ENCODE peak calls at places on chromosome 21, in five cellular contexts. One of them, this sample, is unnamed. For H3K4me1, the result is how much of the 10 kb centered on the place peaks cover.

GRCh38 chr21:15928686-15929085 is 198.9 kb downstream of the USP25 start:
- DNase-seq in PC-3: no peak
- DNase-seq in heart right ventricle: no peak
- DNase-seq in CD8-positive, alpha-beta T cell: no peak
- DNase-seq in small intestine: no peak
- DNase-seq in this sample: no peak

GRCh38 chr21:19031956-19032355 is 628.4 kb upstream of the TMPRSS15 start:
- DNase-seq in PC-3: no peak
- DNase-seq in heart right ventricle: no peak
- DNase-seq in CD8-positive, alpha-beta T cell: no peak
- DNase-seq in small intestine: no peak
- DNase-seq in this sample: no peak

GRCh38 chr21:36883532-36884486 is 82.7 kb downstream of the HLCS start:
- DNase-seq in PC-3: peak
- DNase-seq in heart right ventricle: no peak
- DNase-seq in CD8-positive, alpha-beta T cell: no peak
- DNase-seq in small intestine: no peak
- DNase-seq in this sample: no peak

GRCh38 chr21:38377165-38378093 is 120.6 kb downstream of the KCNJ15 start:
- DNase-seq in PC-3: peak
- DNase-seq in heart right ventricle: no peak
- DNase-seq in CD8-positive, alpha-beta T cell: no peak
- DNase-seq in small intestine: no peak
- DNase-seq in this sample: no peak

GRCh38 chr21:29499734-29500343 is 201.1 kb downstream of the BACH1 start:
- DNase-seq in PC-3: peak
- DNase-seq in heart right ventricle: no peak
- DNase-seq in CD8-positive, alpha-beta T cell: no peak
- DNase-seq in small intestine: no peak
- DNase-seq in this sample: peak

GRCh38 chr21:28704746-28705145 is 287.9 kb downstream of the LTN1 start:
- DNase-seq in PC-3: no peak
- DNase-seq in heart right ventricle: peak
- DNase-seq in CD8-positive, alpha-beta T cell: no peak
- DNase-seq in small intestine: no peak
- DNase-seq in this sample: no peak

GRCh38 chr21:16322423-16322822 is 592.6 kb downstream of the USP25 start:
- DNase-seq in PC-3: no peak
- DNase-seq in heart right ventricle: no peak
- DNase-seq in CD8-positive, alpha-beta T cell: no peak
- DNase-seq in small intestine: no peak
- DNase-seq in this sample: no peak

GRCh38 chr21:31326478-31327247 is 17.4 kb downstream of the TIAM1 start:
- DNase-seq in PC-3: no peak
- DNase-seq in heart right ventricle: no peak
- DNase-seq in CD8-positive, alpha-beta T cell: peak
- DNase-seq in small intestine: no peak
- DNase-seq in this sample: no peak

GRCh38 chr21:36171741-36172331 is 15.2 kb downstream of the DOP1B start:
- DNase-seq in PC-3: no peak
- DNase-seq in heart right ventricle: peak
- DNase-seq in CD8-positive, alpha-beta T cell: no peak
- DNase-seq in small intestine: no peak
- DNase-seq in this sample: no peak

GRCh38 chr21:27058673-27059365 is 91.9 kb upstream of the ADAMTS5 start:
- DNase-seq in PC-3: no peak
- DNase-seq in heart right ventricle: no peak
- DNase-seq in CD8-positive, alpha-beta T cell: no peak
- DNase-seq in small intestine: no peak
- DNase-seq in this sample: no peak

GRCh38 chr21:29775462-29775861 is 164.3 kb downstream of the GRIK1 start:
- DNase-seq in PC-3: no peak
- DNase-seq in heart right ventricle: no peak
- DNase-seq in CD8-positive, alpha-beta T cell: no peak
- DNase-seq in small intestine: no peak
- DNase-seq in this sample: no peak

GRCh38 chr21:35925497-35925896 is 134.8 kb downstream of the SETD4 start:
- DNase-seq in PC-3: peak
- DNase-seq in heart right ventricle: no peak
- DNase-seq in CD8-positive, alpha-beta T cell: no peak
- DNase-seq in small intestine: peak
- DNase-seq in this sample: no peak

GRCh38 chr21:45892156-45892919 is 89.2 kb upstream of the COL6A1 start:
- DNase-seq in PC-3: no peak
- DNase-seq in heart right ventricle: no peak
- DNase-seq in CD8-positive, alpha-beta T cell: no peak
- DNase-seq in small intestine: no peak
- DNase-seq in this sample: no peak
- H3K4me3 ChIP-seq in PC-3: no peak
- H3K4me3 ChIP-seq in heart right ventricle: no peak
- H3K4me3 ChIP-seq in CD8-positive, alpha-beta T cell: peak
- H3K4me3 ChIP-seq in small intestine: no peak
- H3K4me3 ChIP-seq in this sample: no peak

DNA sequence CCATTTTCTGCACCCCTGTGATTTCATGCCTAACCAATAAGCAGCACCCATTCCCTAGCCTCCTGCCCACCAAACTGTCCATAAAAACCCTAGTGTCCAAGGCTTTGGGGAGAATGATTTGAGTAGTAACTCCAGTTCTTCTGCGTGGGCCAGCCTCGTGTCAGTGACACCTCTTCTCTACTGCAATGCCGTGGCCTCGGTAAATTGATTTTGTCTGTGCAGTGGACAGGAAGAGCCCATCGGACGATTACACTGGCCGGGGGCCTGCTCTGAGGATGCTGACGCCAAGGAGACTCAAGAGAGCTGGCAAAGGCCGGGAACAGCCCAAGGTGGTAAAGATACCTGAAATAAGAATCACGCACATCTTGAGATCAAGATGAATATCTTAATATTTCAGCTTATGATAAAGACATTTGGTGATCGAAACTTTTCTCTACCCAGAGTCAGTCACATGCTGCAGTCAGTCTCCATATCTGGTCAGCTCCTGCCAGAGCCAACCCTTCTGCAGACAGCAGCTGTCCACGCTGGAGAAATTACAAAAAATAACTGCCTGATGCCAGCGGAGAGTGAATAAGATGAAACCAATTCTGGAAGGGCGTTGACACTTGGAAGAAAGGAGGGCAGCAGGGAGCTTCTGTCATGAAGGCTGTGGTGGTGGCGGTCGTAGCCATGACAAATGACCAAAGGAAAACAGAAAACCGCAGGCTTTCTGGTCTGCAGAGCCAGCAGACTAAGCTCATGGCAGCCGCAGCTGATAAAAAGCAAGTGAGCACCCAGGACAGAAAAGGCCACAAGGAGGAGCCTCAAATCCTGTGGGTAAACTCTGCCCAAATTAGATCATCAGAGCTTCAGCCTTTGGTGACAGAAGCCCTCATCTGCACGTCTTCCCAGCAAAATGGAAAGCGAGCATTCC is 29.1 kb downstream of the RSPH1 start:
- DNase-seq in PC-3: peak
- DNase-seq in heart right ventricle: no peak
- DNase-seq in CD8-positive, alpha-beta T cell: no peak
- DNase-seq in small intestine: peak
- DNase-seq in this sample: no peak
- H3K27ac ChIP-seq in PC-3: peak
- H3K27ac ChIP-seq in heart right ventricle: no peak
- H3K27ac ChIP-seq in CD8-positive, alpha-beta T cell: no peak
- H3K27ac ChIP-seq in small intestine: no peak
- H3K27ac ChIP-seq in this sample: no peak

GRCh38 chr21:32539378-32539777 is 45.9 kb downstream of the TCP10L start:
- DNase-seq in PC-3: no peak
- DNase-seq in heart right ventricle: no peak
- DNase-seq in CD8-positive, alpha-beta T cell: no peak
- DNase-seq in small intestine: no peak
- DNase-seq in this sample: no peak
- H3K4me1 ChIP-seq in PC-3: under half
- H3K4me1 ChIP-seq in heart right ventricle: under half
- H3K4me1 ChIP-seq in CD8-positive, alpha-beta T cell: under half
- H3K4me1 ChIP-seq in small intestine: under half
- H3K4me1 ChIP-seq in this sample: under half

GRCh38 chr21:45285266-45285931 is 2.3 kb downstream of the POFUT2 start:
- DNase-seq in PC-3: no peak
- DNase-seq in heart right ventricle: no peak
- DNase-seq in CD8-positive, alpha-beta T cell: no peak
- DNase-seq in small intestine: no peak
- DNase-seq in this sample: peak
- H3K4me3 ChIP-seq in PC-3: no peak
- H3K4me3 ChIP-seq in heart right ventricle: no peak
- H3K4me3 ChIP-seq in CD8-positive, alpha-beta T cell: no peak
- H3K4me3 ChIP-seq in small intestine: no peak
- H3K4me3 ChIP-seq in this sample: no peak

DNA sequence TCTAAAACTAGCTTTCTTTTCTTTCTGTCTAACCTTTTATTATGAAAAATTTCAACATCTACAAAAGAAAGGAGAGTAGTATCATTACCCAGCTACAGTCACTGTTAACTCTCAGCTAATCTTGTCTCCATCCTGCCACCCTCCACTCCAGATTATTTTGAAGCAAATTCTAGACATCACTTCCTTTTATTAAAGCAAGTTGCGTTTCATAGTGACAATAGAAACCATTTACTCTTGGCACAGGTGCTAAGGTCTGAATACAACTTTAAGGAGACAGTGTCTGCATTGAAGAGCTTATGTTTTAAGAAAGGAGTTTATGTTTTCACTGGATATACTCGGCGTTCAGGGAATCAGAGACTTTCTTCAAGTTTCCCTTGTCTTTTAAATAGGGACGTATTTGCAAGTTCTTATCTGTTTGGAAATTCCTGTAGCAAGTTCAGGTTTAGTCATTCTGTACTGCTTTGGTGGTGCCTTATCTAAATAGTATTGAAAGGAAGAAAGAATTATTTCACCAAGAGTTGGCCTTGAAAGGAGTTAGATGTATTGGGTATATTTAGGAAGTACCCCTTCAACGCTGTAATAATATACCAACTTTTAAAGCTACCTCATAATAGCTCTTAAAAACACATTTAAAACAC is 42.7 kb downstream of the ITSN1 start:
- DNase-seq in PC-3: no peak
- DNase-seq in heart right ventricle: no peak
- DNase-seq in CD8-positive, alpha-beta T cell: no peak
- DNase-seq in small intestine: peak
- DNase-seq in this sample: no peak
- H3K27ac ChIP-seq in PC-3: no peak
- H3K27ac ChIP-seq in heart right ventricle: no peak
- H3K27ac ChIP-seq in CD8-positive, alpha-beta T cell: no peak
- H3K27ac ChIP-seq in small intestine: no peak
- H3K27ac ChIP-seq in this sample: peak

DNA sequence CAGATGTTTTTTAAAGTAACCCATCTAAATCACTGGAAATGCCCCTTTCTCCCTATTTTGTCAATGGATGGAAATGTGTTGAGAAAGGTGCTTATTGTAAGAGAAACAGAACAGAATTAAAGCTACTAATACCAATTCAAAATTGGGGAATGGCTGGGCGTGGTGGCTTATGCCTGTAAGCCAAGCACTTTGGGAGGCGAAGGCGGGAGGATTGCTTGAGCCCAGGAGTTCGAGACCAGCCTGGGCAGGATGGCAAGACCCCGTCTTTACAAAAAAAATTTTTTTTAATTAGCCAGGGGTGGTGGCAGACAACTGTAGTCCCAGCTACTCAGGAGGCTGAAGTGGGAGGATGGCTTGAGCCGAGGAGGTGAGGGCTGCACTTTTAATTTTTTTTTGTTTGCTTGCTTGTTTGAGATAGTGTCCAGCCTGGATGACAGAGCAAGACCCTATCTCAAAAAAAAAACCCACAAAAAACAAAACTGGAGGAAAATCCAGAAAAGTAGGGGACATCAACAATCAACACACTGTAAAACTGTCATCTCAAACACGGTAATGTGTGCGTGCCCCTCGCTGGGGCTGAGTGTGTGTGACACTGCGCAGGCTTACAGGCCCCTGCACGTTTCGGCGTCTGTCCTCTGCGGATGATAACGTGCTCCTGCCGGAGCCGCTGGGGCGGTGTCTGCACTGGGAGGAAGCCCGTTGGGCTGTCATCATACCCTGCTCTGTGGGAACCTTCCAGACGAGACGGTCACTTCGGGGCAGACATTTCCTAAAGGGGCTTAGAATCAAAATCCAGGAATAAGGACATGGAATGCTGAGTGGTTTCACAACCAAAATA is 11.6 kb upstream of the POFUT2 start:
- DNase-seq in PC-3: no peak
- DNase-seq in heart right ventricle: peak
- DNase-seq in CD8-positive, alpha-beta T cell: no peak
- DNase-seq in small intestine: no peak
- DNase-seq in this sample: no peak
- H3K4me1 ChIP-seq in PC-3: under half
- H3K4me1 ChIP-seq in heart right ventricle: under half
- H3K4me1 ChIP-seq in CD8-positive, alpha-beta T cell: under half
- H3K4me1 ChIP-seq in small intestine: under half
- H3K4me1 ChIP-seq in this sample: under half

DNA sequence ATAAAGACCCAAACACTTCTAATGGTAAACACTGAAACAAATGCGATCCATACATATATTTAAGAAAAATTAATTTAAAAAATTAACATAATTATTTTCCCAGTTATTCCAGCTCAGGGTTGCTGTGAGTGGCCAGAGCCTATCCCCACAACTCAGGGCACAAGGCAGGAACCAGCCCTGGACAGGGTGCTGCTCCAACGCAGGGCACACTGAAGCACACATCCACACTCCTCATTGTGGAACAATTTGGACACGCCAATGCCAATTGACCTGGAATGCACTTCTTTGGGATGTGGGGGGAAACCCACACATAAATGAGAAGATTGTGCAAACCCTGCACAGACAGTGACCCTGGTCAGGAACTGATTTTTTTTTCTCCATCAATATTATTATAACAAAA is 23.4 kb downstream of the SAMSN1 start:
- DNase-seq in PC-3: no peak
- DNase-seq in heart right ventricle: no peak
- DNase-seq in CD8-positive, alpha-beta T cell: no peak
- DNase-seq in small intestine: no peak
- DNase-seq in this sample: no peak
- H3K4me3 ChIP-seq in PC-3: no peak
- H3K4me3 ChIP-seq in heart right ventricle: no peak
- H3K4me3 ChIP-seq in CD8-positive, alpha-beta T cell: no peak
- H3K4me3 ChIP-seq in small intestine: no peak
- H3K4me3 ChIP-seq in this sample: no peak

This sample was measured in testis.